ENCODE peak calls at places on chromosome 1, in five cellular contexts. One of them, this sample, is unnamed.

GRCh38 chr1:180632326-180633088 is 685 bp downstream of the XPR1 start:
- DNase-seq in ureter: peak
- DNase-seq in left ventricle myocardium inferior: peak
- DNase-seq in stimulated activated naive B cell treated with anti-CD40 and anti-IgM and Interleukin-4, amounts not matched to agents 10 μg/mL and 1 μg/mL and 100 μg/mL, for 72 hours: no peak
- DNase-seq in right cardiac atrium: no peak
- DNase-seq in this sample: peak

GRCh38 chr1:1911390-1912041 is 3.5 kb upstream of the CALML6 start:
- DNase-seq in ureter: no peak
- DNase-seq in stimulated activated naive B cell treated with anti-CD40 and anti-IgM and Interleukin-4, amounts not matched to agents 10 μg/mL and 1 μg/mL and 100 μg/mL, for 72 hours: no peak
- DNase-seq in left ventricle myocardium inferior: no peak
- DNase-seq in right cardiac atrium: no peak
- DNase-seq in this sample: no peak

GRCh38 chr1:186183970-186184628 is 191.0 kb downstream of the TPR start:
- DNase-seq in stimulated activated naive B cell treated with anti-CD40 and anti-IgM and Interleukin-4, amounts not matched to agents 10 μg/mL and 1 μg/mL and 100 μg/mL, for 72 hours: no peak
- DNase-seq in right cardiac atrium: no peak
- DNase-seq in ureter: no peak
- DNase-seq in left ventricle myocardium inferior: no peak
- DNase-seq in this sample: no peak

GRCh38 chr1:6870571-6870970 is 85.3 kb downstream of the CAMTA1 start:
- DNase-seq in right cardiac atrium: no peak
- DNase-seq in left ventricle myocardium inferior: no peak
- DNase-seq in ureter: no peak
- DNase-seq in stimulated activated naive B cell treated with anti-CD40 and anti-IgM and Interleukin-4, amounts not matched to agents 10 μg/mL and 1 μg/mL and 100 μg/mL, for 72 hours: no peak
- DNase-seq in this sample: no peak

GRCh38 chr1:156675271-156675708 is 1.9 kb downstream of the NES start:
- DNase-seq in left ventricle myocardium inferior: no peak
- DNase-seq in right cardiac atrium: no peak
- DNase-seq in stimulated activated naive B cell treated with anti-CD40 and anti-IgM and Interleukin-4, amounts not matched to agents 10 μg/mL and 1 μg/mL and 100 μg/mL, for 72 hours: no peak
- DNase-seq in ureter: no peak
- DNase-seq in this sample: no peak

GRCh38 chr1:59017501-59018231 is 233.8 kb upstream of the JUN start:
- DNase-seq in left ventricle myocardium inferior: no peak
- DNase-seq in ureter: no peak
- DNase-seq in right cardiac atrium: no peak
- DNase-seq in stimulated activated naive B cell treated with anti-CD40 and anti-IgM and Interleukin-4, amounts not matched to agents 10 μg/mL and 1 μg/mL and 100 μg/mL, for 72 hours: no peak
- DNase-seq in this sample: no peak

GRCh38 chr1:46530791-46531409 is 20.5 kb downstream of the KNCN start:
- DNase-seq in left ventricle myocardium inferior: no peak
- DNase-seq in right cardiac atrium: no peak
- DNase-seq in stimulated activated naive B cell treated with anti-CD40 and anti-IgM and Interleukin-4, amounts not matched to agents 10 μg/mL and 1 μg/mL and 100 μg/mL, for 72 hours: no peak
- DNase-seq in ureter: peak
- DNase-seq in this sample: no peak

GRCh38 chr1:240666548-240667198 is 54.7 kb upstream of the GREM2 start:
- DNase-seq in ureter: no peak
- DNase-seq in right cardiac atrium: no peak
- DNase-seq in left ventricle myocardium inferior: no peak
- DNase-seq in stimulated activated naive B cell treated with anti-CD40 and anti-IgM and Interleukin-4, amounts not matched to agents 10 μg/mL and 1 μg/mL and 100 μg/mL, for 72 hours: no peak
- DNase-seq in this sample: no peak

GRCh38 chr1:28374297-28374696 is 4.8 kb downstream of the PHACTR4 start:
- DNase-seq in left ventricle myocardium inferior: no peak
- DNase-seq in ureter: no peak
- DNase-seq in stimulated activated naive B cell treated with anti-CD40 and anti-IgM and Interleukin-4, amounts not matched to agents 10 μg/mL and 1 μg/mL and 100 μg/mL, for 72 hours: no peak
- DNase-seq in right cardiac atrium: no peak
- DNase-seq in this sample: no peak

GRCh38 chr1:197619008-197619640 is 156.2 kb downstream of the DENND1B start:
- DNase-seq in stimulated activated naive B cell treated with anti-CD40 and anti-IgM and Interleukin-4, amounts not matched to agents 10 μg/mL and 1 μg/mL and 100 μg/mL, for 72 hours: no peak
- DNase-seq in right cardiac atrium: no peak
- DNase-seq in left ventricle myocardium inferior: no peak
- DNase-seq in ureter: no peak
- DNase-seq in this sample: peak

GRCh38 chr1:63877816-63878215 is 104.0 kb downstream of the ROR1 start:
- DNase-seq in right cardiac atrium: no peak
- DNase-seq in stimulated activated naive B cell treated with anti-CD40 and anti-IgM and Interleukin-4, amounts not matched to agents 10 μg/mL and 1 μg/mL and 100 μg/mL, for 72 hours: no peak
- DNase-seq in left ventricle myocardium inferior: no peak
- DNase-seq in ureter: no peak
- DNase-seq in this sample: no peak

GRCh38 chr1:30763654-30764248 is 6.2 kb upstream of the LAPTM5 start:
- DNase-seq in stimulated activated naive B cell treated with anti-CD40 and anti-IgM and Interleukin-4, amounts not matched to agents 10 μg/mL and 1 μg/mL and 100 μg/mL, for 72 hours: no peak
- DNase-seq in ureter: no peak
- DNase-seq in right cardiac atrium: peak
- DNase-seq in left ventricle myocardium inferior: no peak
- DNase-seq in this sample: no peak

This sample was measured in CD8-positive, alpha-beta memory T cell.